ENCODE peak calls at places on chromosomes 11 and 22, in four cellular contexts. One of them, this sample, is unnamed. For H3K9me3, the result is how much of the 10 kb centered on the place peaks cover.

GRCh38 chr11:7016011-7016410 is 4.1 kb downstream of the ZNF214 start:
- DNase-seq in HCT116: no peak
- DNase-seq in kidney: no peak
- DNase-seq in H9: no peak
- DNase-seq in this sample: no peak

GRCh38 chr22:44407404-44408226 is 90.4 kb downstream of the RTL6 start:
- DNase-seq in HCT116: no peak
- DNase-seq in H9: peak
- DNase-seq in kidney: peak
- DNase-seq in this sample: no peak

GRCh38 chr11:67406420-67406968 is 2.6 kb downstream of the TBC1D10C start:
- DNase-seq in H9: no peak
- DNase-seq in HCT116: no peak
- DNase-seq in kidney: peak
- DNase-seq in this sample: no peak

GRCh38 chr11:93570759-93571413 is 27.7 kb upstream of the SMCO4 start:
- DNase-seq in HCT116: no peak
- DNase-seq in kidney: no peak
- DNase-seq in H9: no peak
- DNase-seq in this sample: peak

GRCh38 chr11:6431861-6432260 is 8.9 kb downstream of the HPX start:
- DNase-seq in H9: no peak
- DNase-seq in HCT116: peak
- DNase-seq in kidney: no peak
- DNase-seq in this sample: peak

GRCh38 chr22:23533328-23533762 is 46.7 kb downstream of the IGLL1 start:
- DNase-seq in kidney: peak
- DNase-seq in H9: peak
- DNase-seq in HCT116: no peak
- DNase-seq in this sample: peak

GRCh38 chr11:93519179-93519578 is 24.0 kb downstream of the SMCO4 start:
- DNase-seq in kidney: no peak
- DNase-seq in H9: no peak
- DNase-seq in HCT116: no peak
- DNase-seq in this sample: no peak

GRCh38 chr11:4569075-4569474 is 12.5 kb upstream of the OR52I2 start:
- DNase-seq in HCT116: no peak
- DNase-seq in kidney: peak
- DNase-seq in H9: no peak
- DNase-seq in this sample: no peak

GRCh38 chr11:119684361-119685072 is 44.5 kb downstream of the NECTIN1 start:
- DNase-seq in kidney: no peak
- DNase-seq in HCT116: no peak
- DNase-seq in H9: no peak
- DNase-seq in this sample: peak

GRCh38 chr11:103978588-103979580 is 57.6 kb upstream of the DDI1 start:
- DNase-seq in H9: no peak
- DNase-seq in kidney: no peak
- DNase-seq in HCT116: no peak
- DNase-seq in this sample: no peak

GRCh38 chr11:12723410-12724297 is 49.4 kb downstream of the TEAD1 start:
- DNase-seq in H9: no peak
- DNase-seq in HCT116: peak
- DNase-seq in kidney: no peak
- DNase-seq in this sample: peak

GRCh38 chr11:134560066-134560465 is 148.0 kb upstream of the B3GAT1 start:
- DNase-seq in H9: no peak
- DNase-seq in HCT116: no peak
- DNase-seq in kidney: peak
- DNase-seq in this sample: no peak

DNA sequence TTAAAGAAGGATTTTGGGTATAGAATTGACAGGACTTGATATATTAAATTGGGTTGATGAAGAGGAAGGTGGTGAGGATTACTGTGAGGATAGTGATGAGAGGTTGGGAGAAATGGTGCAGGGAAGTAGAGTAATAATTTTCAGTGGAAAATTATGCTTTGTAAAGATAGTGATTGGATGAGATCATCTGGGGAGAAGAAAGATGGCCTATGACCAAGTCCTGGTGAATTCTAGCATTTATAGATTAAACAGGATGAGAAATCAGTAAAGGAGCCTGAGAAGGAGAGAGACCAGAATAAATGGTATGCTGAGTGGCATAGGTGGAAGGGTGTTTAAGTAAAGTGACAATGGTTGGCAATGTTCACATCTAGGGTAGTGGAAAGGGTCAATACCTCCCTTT is 15.0 kb downstream of the IPO7 start:
- DNase-seq in kidney: no peak
- DNase-seq in HCT116: no peak
- DNase-seq in H9: no peak
- DNase-seq in this sample: peak
- H3K9ac ChIP-seq in kidney: no peak
- H3K9ac ChIP-seq in HCT116: no peak
- H3K9ac ChIP-seq in H9: no peak
- H3K9ac ChIP-seq in this sample: no peak

GRCh38 chr11:58406774-58407173 is at the start of gene OR5B3:
- DNase-seq in H9: no peak
- DNase-seq in kidney: no peak
- DNase-seq in HCT116: no peak
- DNase-seq in this sample: no peak
- H3K9me3 ChIP-seq in H9: under half
- H3K9me3 ChIP-seq in kidney: under half
- H3K9me3 ChIP-seq in HCT116: under half
- H3K9me3 ChIP-seq in this sample: under half

GRCh38 chr22:42076764-42077485 is 2.6 kb upstream of the SMDT1 start:
- DNase-seq in HCT116: no peak
- DNase-seq in kidney: no peak
- DNase-seq in H9: no peak
- DNase-seq in this sample: no peak

GRCh38 chr22:42078469-42079318 is 806 bp upstream of the SMDT1 start:
- DNase-seq in kidney: peak
- DNase-seq in H9: peak
- DNase-seq in HCT116: no peak
- DNase-seq in this sample: peak

GRCh38 chr22:42075277-42075676 is 1.2 kb downstream of the PHETA2 start:
- DNase-seq in H9: no peak
- DNase-seq in HCT116: no peak
- DNase-seq in kidney: no peak
- DNase-seq in this sample: no peak

GRCh38 chr22:42079319-42080251 is at the start of gene SMDT1:
- DNase-seq in H9: peak
- DNase-seq in kidney: peak
- DNase-seq in HCT116: peak
- DNase-seq in this sample: peak

DNA sequence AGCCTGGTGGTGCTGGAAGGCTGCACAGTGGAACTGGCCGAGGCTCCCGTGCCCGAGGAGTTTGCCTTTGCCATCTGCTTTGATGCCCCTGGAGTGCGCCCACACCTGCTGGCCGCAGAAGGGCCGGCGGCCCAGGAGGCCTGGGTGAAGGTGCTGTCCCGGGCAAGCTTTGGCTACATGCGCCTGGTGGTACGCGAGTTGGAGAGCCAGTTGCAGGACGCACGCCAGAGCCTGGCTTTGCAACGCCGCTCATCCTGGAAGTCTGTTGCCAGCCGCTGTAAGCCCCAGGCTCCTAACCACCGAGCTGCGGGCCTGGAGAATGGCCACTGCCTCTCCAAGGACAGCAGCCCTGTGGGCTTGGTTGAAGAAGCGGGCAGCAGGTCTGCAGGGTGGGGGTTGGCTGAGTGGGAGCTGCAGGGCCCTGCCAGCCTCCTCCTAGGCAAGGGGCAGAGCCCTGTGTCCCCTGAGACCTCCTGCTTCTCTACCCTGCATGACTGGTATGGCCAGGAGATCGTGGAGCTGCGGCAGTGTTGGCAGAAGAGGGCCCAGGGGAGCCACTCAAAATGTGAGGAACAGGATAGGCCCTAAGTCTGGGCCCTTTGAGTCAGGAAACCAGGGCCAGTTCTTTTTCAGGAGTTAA is 1.9 kb upstream of the SMDT1 start:
- DNase-seq in kidney: no peak
- DNase-seq in HCT116: no peak
- DNase-seq in H9: no peak
- DNase-seq in this sample: no peak
- H3K9ac ChIP-seq in kidney: peak
- H3K9ac ChIP-seq in HCT116: no peak
- H3K9ac ChIP-seq in H9: no peak
- H3K9ac ChIP-seq in this sample: peak

GRCh38 chr11:58811499-58811898 is 33.0 kb downstream of the GLYATL2 start:
- DNase-seq in H9: no peak
- DNase-seq in HCT116: no peak
- DNase-seq in kidney: no peak
- DNase-seq in this sample: no peak

GRCh38 chr11:58813693-58814092 is 30.8 kb downstream of the GLYATL2 start:
- DNase-seq in HCT116: peak
- DNase-seq in kidney: no peak
- DNase-seq in H9: no peak
- DNase-seq in this sample: no peak
- H3K9me3 ChIP-seq in HCT116: under half
- H3K9me3 ChIP-seq in kidney: under half
- H3K9me3 ChIP-seq in H9: under half
- H3K9me3 ChIP-seq in this sample: under half

GRCh38 chr11:65026810-65027209 is 429 bp upstream of the SNX15 start:
- DNase-seq in H9: no peak
- DNase-seq in kidney: no peak
- DNase-seq in HCT116: no peak
- DNase-seq in this sample: no peak
- H3K9ac ChIP-seq in H9: no peak
- H3K9ac ChIP-seq in kidney: peak
- H3K9ac ChIP-seq in HCT116: peak
- H3K9ac ChIP-seq in this sample: peak

GRCh38 chr11:85749884-85750283 is 61.1 kb downstream of the SYTL2 start:
- DNase-seq in HCT116: no peak
- DNase-seq in kidney: no peak
- DNase-seq in H9: no peak
- DNase-seq in this sample: no peak
- H3K9me3 ChIP-seq in HCT116: under half
- H3K9me3 ChIP-seq in kidney: under half
- H3K9me3 ChIP-seq in H9: under half
- H3K9me3 ChIP-seq in this sample: under half

DNA sequence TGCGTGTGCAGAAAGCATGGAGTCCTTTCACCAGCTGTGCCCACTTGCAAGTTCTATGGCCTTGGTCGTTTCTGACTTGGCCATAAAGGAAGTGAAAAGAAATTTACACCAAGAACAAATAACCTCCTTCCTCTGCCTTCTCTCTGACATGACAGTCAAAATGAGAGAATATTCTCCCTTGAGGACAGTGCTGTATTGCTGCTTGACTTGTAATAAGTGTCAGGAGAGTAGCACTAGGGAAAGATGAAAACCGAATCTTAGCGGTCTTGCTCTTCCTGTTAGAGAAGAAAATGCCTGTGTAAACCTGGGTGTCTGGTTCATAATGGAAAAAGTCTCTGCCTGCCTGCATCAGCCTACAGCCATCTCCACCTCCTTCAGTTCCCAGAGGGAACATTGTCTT is 333.1 kb upstream of the RAG2 start:
- DNase-seq in H9: no peak
- DNase-seq in HCT116: no peak
- DNase-seq in kidney: no peak
- DNase-seq in this sample: no peak
- H3K9ac ChIP-seq in H9: no peak
- H3K9ac ChIP-seq in HCT116: no peak
- H3K9ac ChIP-seq in kidney: no peak
- H3K9ac ChIP-seq in this sample: no peak

GRCh38 chr11:97854357-97854756 is 1166.4 kb upstream of the CNTN5 start:
- DNase-seq in H9: no peak
- DNase-seq in kidney: no peak
- DNase-seq in HCT116: no peak
- DNase-seq in this sample: no peak

GRCh38 chr11:97854877-97855276 is 1165.9 kb upstream of the CNTN5 start:
- DNase-seq in kidney: no peak
- DNase-seq in HCT116: no peak
- DNase-seq in H9: no peak
- DNase-seq in this sample: no peak

GRCh38 chr11:97860237-97860636 is 1160.5 kb upstream of the CNTN5 start:
- DNase-seq in H9: no peak
- DNase-seq in kidney: no peak
- DNase-seq in HCT116: no peak
- DNase-seq in this sample: no peak

GRCh38 chr11:97862021-97862420 is 1158.7 kb upstream of the CNTN5 start:
- DNase-seq in H9: no peak
- DNase-seq in HCT116: no peak
- DNase-seq in kidney: no peak
- DNase-seq in this sample: no peak

DNA sequence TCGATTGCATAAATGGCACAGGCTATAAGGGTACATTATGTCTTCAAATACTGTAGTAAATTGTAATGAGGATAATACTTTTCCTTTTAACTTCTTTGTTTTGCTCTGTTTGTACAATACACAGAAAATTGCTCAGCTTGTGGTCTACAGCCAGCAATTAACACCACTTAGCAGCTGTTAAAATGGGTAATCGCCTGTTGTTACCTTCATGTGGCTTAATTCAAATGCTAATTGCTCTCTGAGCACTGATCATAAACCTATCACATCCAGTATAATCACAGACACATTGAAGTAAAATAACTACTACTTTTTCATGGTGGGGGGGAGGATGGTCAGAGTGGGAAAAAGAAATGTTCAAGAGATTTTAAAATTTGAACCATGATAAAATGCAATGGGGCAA is 1164.1 kb upstream of the CNTN5 start:
- DNase-seq in H9: no peak
- DNase-seq in HCT116: no peak
- DNase-seq in kidney: no peak
- DNase-seq in this sample: no peak
- H3K9me3 ChIP-seq in H9: under half
- H3K9me3 ChIP-seq in HCT116: under half
- H3K9me3 ChIP-seq in kidney: under half
- H3K9me3 ChIP-seq in this sample: under half

DNA sequence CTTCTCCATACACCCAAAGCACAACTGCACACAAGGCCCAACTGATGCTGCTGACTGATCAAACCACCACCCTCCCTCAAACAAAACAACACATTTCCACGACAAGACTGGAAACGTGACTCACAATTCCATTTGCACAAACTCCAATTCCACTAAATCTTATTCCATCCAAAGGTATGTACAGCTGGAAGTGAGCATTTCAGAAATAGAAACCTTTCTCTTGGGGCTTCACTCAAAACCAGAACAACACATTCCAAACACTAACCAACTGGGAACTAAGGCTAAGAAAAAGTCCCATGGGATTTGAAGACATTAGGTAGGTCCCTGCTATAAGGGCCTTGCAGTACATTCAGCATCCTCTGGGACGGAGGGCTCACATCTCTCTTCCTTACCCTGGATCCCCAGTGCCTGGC is 19.6 kb downstream of the MORC2 start:
- DNase-seq in kidney: no peak
- DNase-seq in HCT116: no peak
- DNase-seq in H9: no peak
- DNase-seq in this sample: no peak
- H3K9ac ChIP-seq in kidney: no peak
- H3K9ac ChIP-seq in HCT116: no peak
- H3K9ac ChIP-seq in H9: no peak
- H3K9ac ChIP-seq in this sample: no peak